ENCODE peak calls at places on chromosomes 4 and X, in seven cellular contexts. A, M, O, Z, Q, V and K are unnamed samples. For H3K4me1, the result is how much of the 10 kb centered on the place peaks cover.

GRCh38 chr4:3399277-3400194 is 42.2 kb upstream of the HGFAC start:
- DNase-seq in M (no peak), V (peak), O (no peak), Z (peak), Q (no peak), A (no peak), K (peak)

GRCh38 chrX:378443-378842 is 8.3 kb downstream of the PPP2R3B start:
- DNase-seq in V (no peak), Z (no peak), A (no peak), O (peak), M (no peak), Q (no peak), K (no peak)

GRCh38 chrX:8364369-8365141 is 100.1 kb upstream of the VCX3B start:
- DNase-seq in M (peak), V (peak), A (peak), Q (no peak), O (no peak), Z (no peak), K (peak)

GRCh38 chr4:177384856-177385396 is 57.3 kb downstream of the AGA start:
- DNase-seq in Q (no peak), M (no peak), O (no peak), V (no peak), Z (no peak), A (no peak), K (no peak)

GRCh38 chr4:67475155-67475554 is 70.1 kb downstream of the CENPC start:
- DNase-seq in O (no peak), M (no peak), Q (no peak), Z (no peak), A (no peak), V (no peak), K (no peak)

GRCh38 chr4:16048639-16049448 is 35.0 kb downstream of the PROM1 start:
- DNase-seq in V (no peak), A (no peak), O (no peak), Z (no peak), M (no peak), Q (no peak), K (no peak)

GRCh38 chr4:74516321-74516720 is 71.4 kb downstream of the AREG start:
- DNase-seq in Z (peak), Q (no peak), O (no peak), V (no peak), A (no peak), M (no peak), K (no peak)

GRCh38 chr4:189979196-189980047 is 38.8 kb downstream of the FRG1 start:
- DNase-seq in O (no peak), M (no peak), A (no peak), V (no peak), Z (no peak), Q (no peak), K (no peak)

GRCh38 chrX:111100191-111100590 is 4.2 kb downstream of the PAK3 start:
- DNase-seq in A (peak), O (no peak), Q (peak), V (peak), Z (peak), M (no peak), K (no peak)

GRCh38 chr4:158750379-158750778 is 18.4 kb upstream of the FNIP2 start:
- DNase-seq in A (no peak), V (no peak), O (no peak), Z (peak), M (no peak), Q (no peak), K (peak)

GRCh38 chr4:168978001-168978700 is 31.9 kb downstream of the CBR4 start:
- DNase-seq in A (no peak), Q (no peak), O (no peak), V (no peak), M (no peak), Z (peak), K (no peak)

GRCh38 chr4:182736207-182736606 is 181.0 kb downstream of the DCTD start:
- DNase-seq in V (no peak), O (no peak), M (no peak), Z (no peak), A (no peak), Q (no peak), K (no peak)

GRCh38 chr4:106160560-106160959 is 155.4 kb downstream of the TBCK start:
- DNase-seq in M (no peak), Q (no peak), O (no peak), Z (no peak), V (no peak), A (no peak), K (no peak)

GRCh38 chrX:154490021-154490413 is 412 bp downstream of the SLC10A3 start:
- DNase-seq in O (no peak), Q (peak), Z (peak), V (peak), M (peak), A (peak), K (peak)

GRCh38 chr4:73707918-73708577 is 32.3 kb upstream of the CXCL8 start:
- DNase-seq in A (no peak), V (peak), M (no peak), Z (peak), O (no peak), Q (no peak), K (peak)

GRCh38 chr4:20356565-20356964 is 104.9 kb downstream of the SLIT2 start:
- DNase-seq in O (no peak), A (no peak), V (no peak), Z (no peak), Q (no peak), M (no peak), K (no peak)

DNA sequence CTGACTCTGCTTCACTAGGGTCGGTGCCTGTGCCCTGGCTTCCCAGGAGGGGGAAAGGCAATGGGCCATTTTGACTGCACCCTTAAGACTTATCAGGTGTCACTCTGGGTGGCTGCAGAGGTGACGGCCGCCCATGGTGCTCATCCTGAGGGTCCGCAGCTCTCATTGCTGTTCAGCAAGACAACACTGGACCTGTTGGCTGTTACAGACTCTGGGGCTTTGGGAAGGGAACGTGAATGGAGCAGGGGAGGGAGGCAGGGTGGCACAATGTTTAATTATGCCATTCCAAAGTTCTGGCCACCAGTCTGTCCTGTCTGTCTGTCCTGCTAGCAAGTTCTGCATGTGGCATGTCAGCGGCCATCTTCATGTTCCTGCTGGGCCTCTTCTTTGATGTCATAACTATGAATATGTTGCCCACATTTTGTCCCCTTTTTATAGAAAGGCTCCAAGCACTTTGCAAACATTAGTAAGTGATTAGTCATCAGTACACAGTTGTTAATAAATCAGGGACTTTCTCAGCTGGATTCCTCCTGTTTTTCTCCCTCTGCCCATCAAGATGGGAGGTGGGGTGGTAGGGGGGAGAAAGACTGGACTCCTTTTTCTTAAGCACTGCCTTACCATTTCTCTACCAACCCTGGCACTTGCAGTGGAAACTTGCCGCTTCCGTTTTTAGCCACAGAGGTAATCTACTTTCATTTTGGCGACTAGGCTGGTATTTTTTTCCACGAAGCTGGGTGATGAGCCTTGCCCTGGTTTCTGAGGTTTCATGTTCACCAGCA is 88.7 kb upstream of the TRIM2 start:
- DNase-seq in V (peak), Q (peak), Z (peak), O (peak), M (no peak), A (no peak), K (peak)
- H3K4me3 ChIP-seq in V (peak), Q (peak), Z (peak), O (peak), M (no peak), A (no peak), K (no peak)

GRCh38 chr4:165457793-165458192 is 79.0 kb downstream of the CPE start:
- DNase-seq in Z (no peak), O (no peak), Q (no peak), A (no peak), V (no peak), M (no peak), K (no peak)
- H3K27ac ChIP-seq in Z (no peak), O (no peak), Q (no peak), A (no peak), V (no peak), M (no peak), K (no peak)

GRCh38 chr4:166043801-166044200 is 170.8 kb downstream of the TLL1 start:
- DNase-seq in Q (no peak), V (no peak), O (no peak), A (no peak), Z (no peak), M (no peak), K (no peak)
- H3K4me1 ChIP-seq in Q (under half), V (under half), O (under half), A (under half), Z (under half), M (under half), K (under half)

GRCh38 chr4:39648213-39648612 is 9.5 kb upstream of the SMIM14 start:
- DNase-seq in A (no peak), O (no peak), V (no peak), Z (no peak), Q (no peak), M (no peak), K (no peak)
- H3K4me3 ChIP-seq in A (no peak), O (no peak), V (no peak), Z (no peak), Q (no peak), M (no peak), K (no peak)

DNA sequence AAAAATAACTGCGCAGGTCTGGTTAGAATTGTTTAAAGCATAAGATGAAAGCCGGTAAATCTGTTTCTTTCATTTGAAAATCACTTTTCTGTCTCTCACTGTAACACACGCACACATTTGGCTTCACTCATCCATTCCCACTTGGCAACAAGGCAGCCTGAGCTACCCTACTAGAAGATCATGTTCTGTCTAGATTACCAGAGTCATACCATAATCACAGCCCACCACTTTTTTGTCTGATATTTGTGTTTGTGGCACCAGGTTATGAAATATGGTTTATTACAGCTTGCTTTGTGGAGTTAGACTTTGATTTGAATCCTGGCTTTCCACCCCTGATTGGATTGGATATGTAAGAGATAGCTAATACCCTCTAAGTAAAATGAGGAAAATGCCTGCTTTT is 2.2 kb downstream of the USO1 start:
- DNase-seq in Z (peak), V (no peak), M (peak), Q (no peak), A (no peak), O (no peak), K (no peak)
- H3K27ac ChIP-seq in Z (peak), V (peak), M (peak), Q (no peak), A (peak), O (peak), K (no peak)